ENCODE peak calls at places on chromosomes 12 and 14, in five cellular contexts. One of them, this sample, is unnamed.

GRCh38 chr12:124465473-124465872 is 101.9 kb downstream of the NCOR2 start:
- DNase-seq in lower lobe of right lung: no peak
- DNase-seq in tibial nerve: no peak
- DNase-seq in astrocyte: no peak
- DNase-seq in HepG2: no peak
- DNase-seq in this sample: no peak

GRCh38 chr12:99043319-99043914 is 398.3 kb downstream of the APAF1 start:
- DNase-seq in astrocyte: peak; percentile 35
- DNase-seq in tibial nerve: peak; percentile 75
- DNase-seq in lower lobe of right lung: peak; percentile 66
- DNase-seq in HepG2: peak; percentile 45
- DNase-seq in this sample: peak; percentile 86

GRCh38 chr12:116370004-116370404 is 92.5 kb upstream of the MED13L start:
- DNase-seq in astrocyte: peak; percentile 92
- DNase-seq in HepG2: no peak
- DNase-seq in tibial nerve: no peak
- DNase-seq in lower lobe of right lung: no peak
- DNase-seq in this sample: no peak

GRCh38 chr14:51073751-51074150 is 21.2 kb downstream of the TRIM9 start:
- DNase-seq in astrocyte: no peak
- DNase-seq in lower lobe of right lung: no peak
- DNase-seq in HepG2: no peak
- DNase-seq in tibial nerve: no peak
- DNase-seq in this sample: no peak

GRCh38 chr14:27318769-27319280 is 721.0 kb upstream of the NOVA1 start:
- DNase-seq in HepG2: no peak
- DNase-seq in astrocyte: no peak
- DNase-seq in tibial nerve: no peak
- DNase-seq in lower lobe of right lung: no peak
- DNase-seq in this sample: no peak

GRCh38 chr14:49417790-49418189 is 168.4 kb downstream of the RPS29 start:
- DNase-seq in astrocyte: no peak
- DNase-seq in lower lobe of right lung: no peak
- DNase-seq in HepG2: no peak
- DNase-seq in tibial nerve: no peak
- DNase-seq in this sample: no peak

GRCh38 chr14:95314609-95315008 is 5.1 kb downstream of the CLMN start:
- DNase-seq in HepG2: no peak
- DNase-seq in tibial nerve: no peak
- DNase-seq in lower lobe of right lung: peak; percentile 49
- DNase-seq in astrocyte: no peak
- DNase-seq in this sample: peak; percentile 59

GRCh38 chr14:22339277-22339676 is 249.7 kb downstream of the DAD1 start:
- DNase-seq in tibial nerve: peak; percentile 88
- DNase-seq in astrocyte: peak; percentile 74
- DNase-seq in lower lobe of right lung: no peak
- DNase-seq in HepG2: no peak
- DNase-seq in this sample: peak; percentile 79

GRCh38 chr14:30389134-30389900 is 169.6 kb upstream of the G2E3 start:
- DNase-seq in tibial nerve: no peak
- DNase-seq in HepG2: no peak
- DNase-seq in lower lobe of right lung: no peak
- DNase-seq in astrocyte: peak; percentile 5
- DNase-seq in this sample: peak; percentile 83

GRCh38 chr12:19799886-19800602 is 360.8 kb downstream of the AEBP2 start:
- DNase-seq in HepG2: no peak
- DNase-seq in lower lobe of right lung: no peak
- DNase-seq in tibial nerve: no peak
- DNase-seq in astrocyte: peak; percentile 94
- DNase-seq in this sample: no peak

GRCh38 chr14:51328089-51328941 is 88.3 kb downstream of the TMX1 start:
- DNase-seq in astrocyte: peak; percentile 78
- DNase-seq in tibial nerve: no peak
- DNase-seq in HepG2: no peak
- DNase-seq in lower lobe of right lung: no peak
- DNase-seq in this sample: no peak

GRCh38 chr12:26961803-26962202 is 23.5 kb downstream of the FGFR1OP2 start:
- DNase-seq in HepG2: no peak
- DNase-seq in astrocyte: no peak
- DNase-seq in tibial nerve: no peak
- DNase-seq in lower lobe of right lung: no peak
- DNase-seq in this sample: no peak

GRCh38 chr12:107511292-107511691 is 174.3 kb upstream of the PWP1 start:
- DNase-seq in HepG2: no peak
- DNase-seq in lower lobe of right lung: no peak
- DNase-seq in astrocyte: peak; percentile 83
- DNase-seq in tibial nerve: no peak
- DNase-seq in this sample: no peak

GRCh38 chr12:28998662-28999120 is 150.4 kb upstream of the FAR2 start:
- DNase-seq in tibial nerve: peak; percentile 48
- DNase-seq in astrocyte: peak; percentile 38
- DNase-seq in lower lobe of right lung: no peak
- DNase-seq in HepG2: peak; percentile 3
- DNase-seq in this sample: no peak

GRCh38 chr14:58362798-58363412 is 32.8 kb upstream of the TOMM20L start:
- DNase-seq in lower lobe of right lung: no peak
- DNase-seq in HepG2: peak; percentile 41
- DNase-seq in astrocyte: peak; percentile 4
- DNase-seq in tibial nerve: no peak
- DNase-seq in this sample: no peak

GRCh38 chr12:118541945-118542344 is 165.6 kb downstream of the SUDS3 start:
- DNase-seq in astrocyte: no peak
- DNase-seq in tibial nerve: no peak
- DNase-seq in lower lobe of right lung: no peak
- DNase-seq in HepG2: no peak
- DNase-seq in this sample: no peak

GRCh38 chr14:94164685-94165431 is 9.3 kb upstream of the PPP4R4 start:
- DNase-seq in HepG2: no peak
- DNase-seq in astrocyte: no peak
- DNase-seq in tibial nerve: no peak
- DNase-seq in lower lobe of right lung: no peak
- DNase-seq in this sample: no peak

GRCh38 chr12:126481688-126482087 is 1416.5 kb downstream of the AACS start:
- DNase-seq in HepG2: no peak
- DNase-seq in lower lobe of right lung: no peak
- DNase-seq in tibial nerve: no peak
- DNase-seq in astrocyte: no peak
- DNase-seq in this sample: no peak

GRCh38 chr14:79659995-79660975 is 551.0 kb downstream of the DIO2 start:
- DNase-seq in HepG2: no peak
- DNase-seq in tibial nerve: no peak
- DNase-seq in lower lobe of right lung: no peak
- DNase-seq in astrocyte: no peak
- DNase-seq in this sample: no peak

GRCh38 chr12:42284157-42284556 is 41.7 kb downstream of the ZCRB1 start:
- DNase-seq in lower lobe of right lung: no peak
- DNase-seq in tibial nerve: no peak
- DNase-seq in astrocyte: no peak
- DNase-seq in HepG2: no peak
- DNase-seq in this sample: no peak

GRCh38 chr12:14065094-14065493 is 83.7 kb upstream of the GRIN2B start:
- DNase-seq in astrocyte: no peak
- DNase-seq in HepG2: no peak
- DNase-seq in tibial nerve: no peak
- DNase-seq in lower lobe of right lung: no peak
- DNase-seq in this sample: no peak

GRCh38 chr14:62445570-62445969 is 599.7 kb downstream of the KCNH5 start:
- DNase-seq in HepG2: no peak
- DNase-seq in astrocyte: no peak
- DNase-seq in lower lobe of right lung: no peak
- DNase-seq in tibial nerve: no peak
- DNase-seq in this sample: no peak

GRCh38 chr12:116400671-116401357 is 123.3 kb upstream of the MED13L start:
- DNase-seq in astrocyte: no peak
- DNase-seq in tibial nerve: no peak
- DNase-seq in HepG2: no peak
- DNase-seq in lower lobe of right lung: no peak
- DNase-seq in this sample: peak; percentile 3

GRCh38 chr12:69514845-69515244 is 44.7 kb downstream of the FRS2 start:
- DNase-seq in astrocyte: no peak
- DNase-seq in HepG2: no peak
- DNase-seq in tibial nerve: no peak
- DNase-seq in lower lobe of right lung: no peak
- DNase-seq in this sample: no peak

GRCh38 chr12:69515394-69515793 is 45.2 kb downstream of the FRS2 start:
- DNase-seq in tibial nerve: no peak
- DNase-seq in lower lobe of right lung: no peak
- DNase-seq in astrocyte: no peak
- DNase-seq in HepG2: no peak
- DNase-seq in this sample: no peak

GRCh38 chr12:69513297-69513696 is 43.1 kb downstream of the FRS2 start:
- DNase-seq in tibial nerve: no peak
- DNase-seq in lower lobe of right lung: no peak
- DNase-seq in astrocyte: peak; percentile 65
- DNase-seq in HepG2: no peak
- DNase-seq in this sample: no peak

GRCh38 chr12:69512820-69513219 is 42.6 kb downstream of the FRS2 start:
- DNase-seq in tibial nerve: no peak
- DNase-seq in astrocyte: no peak
- DNase-seq in lower lobe of right lung: no peak
- DNase-seq in HepG2: no peak
- DNase-seq in this sample: no peak

DNA sequence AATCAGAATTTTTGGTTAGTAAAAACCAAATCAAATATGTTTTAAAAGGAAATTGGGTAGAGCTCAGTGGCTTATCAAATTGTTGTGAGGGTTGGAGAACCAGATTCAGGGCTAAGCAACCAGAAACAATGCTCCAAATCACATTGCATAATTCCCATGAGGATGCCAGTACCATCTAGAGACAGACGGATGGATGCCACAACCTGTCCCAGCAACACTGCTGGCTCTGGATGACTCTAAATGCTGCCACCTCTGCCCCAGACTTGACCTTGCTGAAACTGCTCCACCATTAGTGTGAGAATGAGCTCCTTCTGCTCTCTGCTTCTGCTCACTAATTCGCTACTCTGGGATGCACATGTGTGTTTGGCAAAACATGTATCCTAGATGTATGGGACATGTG is 43.9 kb downstream of the FRS2 start:
- DNase-seq in HepG2: no peak
- DNase-seq in lower lobe of right lung: no peak
- DNase-seq in astrocyte: no peak
- DNase-seq in tibial nerve: no peak
- DNase-seq in this sample: no peak
- H3K4me1 ChIP-seq in HepG2: peaks cover 11% of the 10 kb centered on the region
- H3K4me1 ChIP-seq in lower lobe of right lung: peaks cover 31% of the 10 kb centered on the region
- H3K4me1 ChIP-seq in astrocyte: peaks cover 36% of the 10 kb centered on the region
- H3K4me1 ChIP-seq in tibial nerve: peaks cover 28% of the 10 kb centered on the region
- H3K4me1 ChIP-seq in this sample: peaks cover 4% of the 10 kb centered on the region

DNA sequence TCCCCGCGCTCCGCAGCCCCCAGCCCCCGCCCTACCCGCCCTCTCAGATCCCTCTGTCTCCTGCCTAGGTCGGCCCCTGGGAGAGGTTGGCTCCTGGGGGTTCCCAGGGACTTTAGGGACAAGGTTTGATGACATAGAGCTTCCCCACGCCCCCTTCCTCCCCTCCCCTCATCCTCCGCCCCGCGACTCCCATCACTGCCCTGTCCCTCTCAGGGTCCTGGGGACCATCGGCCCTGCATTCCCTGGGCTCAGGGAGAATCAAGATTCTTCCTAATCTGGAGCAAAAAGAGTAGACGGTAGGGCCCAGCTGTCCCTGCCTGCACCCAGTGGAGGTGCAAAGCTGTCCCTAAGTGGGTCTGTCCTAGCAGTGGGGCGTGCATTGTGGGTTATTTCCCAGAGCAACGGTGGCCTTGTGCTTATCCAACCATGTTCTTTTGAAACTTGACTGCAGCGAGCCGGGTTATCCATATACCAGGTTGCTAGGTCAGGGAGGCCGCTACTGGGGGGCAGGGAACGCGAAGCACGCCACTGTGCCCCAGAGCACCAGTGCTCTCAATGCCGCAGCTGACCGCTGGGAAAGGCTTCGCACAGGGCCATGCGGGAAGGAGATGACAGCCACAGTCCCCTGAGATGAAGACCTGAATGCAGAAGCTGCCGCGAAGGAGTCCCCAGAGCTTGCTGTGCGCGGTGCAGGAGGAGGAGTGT is 124.4 kb upstream of the PRMT8 start:
- DNase-seq in lower lobe of right lung: no peak
- DNase-seq in astrocyte: no peak
- DNase-seq in HepG2: no peak
- DNase-seq in tibial nerve: no peak
- DNase-seq in this sample: no peak
- H3K4me3 ChIP-seq in lower lobe of right lung: peak overlapping the region; percentile 36
- H3K4me3 ChIP-seq in astrocyte: no peak overlapping the region
- H3K4me3 ChIP-seq in HepG2: no peak overlapping the region
- H3K4me3 ChIP-seq in tibial nerve: peak overlapping the region; percentile 51
- H3K4me3 ChIP-seq in this sample: no peak overlapping the region

GRCh38 chr12:132506730-132507538 is 17.0 kb downstream of the FBRSL1 start:
- DNase-seq in lower lobe of right lung: peak; percentile 84
- DNase-seq in tibial nerve: peak; percentile 45
- DNase-seq in HepG2: no peak
- DNase-seq in astrocyte: peak; percentile 38
- DNase-seq in this sample: peak; percentile 91

GRCh38 chr12:132506328-132506727 is 16.4 kb downstream of the FBRSL1 start:
- DNase-seq in lower lobe of right lung: no peak
- DNase-seq in HepG2: no peak
- DNase-seq in astrocyte: no peak
- DNase-seq in tibial nerve: no peak
- DNase-seq in this sample: no peak

GRCh38 chr12:132508248-132508740 is 18.3 kb downstream of the FBRSL1 start:
- DNase-seq in lower lobe of right lung: no peak
- DNase-seq in HepG2: no peak
- DNase-seq in astrocyte: no peak
- DNase-seq in tibial nerve: no peak
- DNase-seq in this sample: no peak

GRCh38 chr12:132508860-132509732 is 19.1 kb downstream of the FBRSL1 start:
- DNase-seq in astrocyte: no peak
- DNase-seq in tibial nerve: no peak
- DNase-seq in lower lobe of right lung: no peak
- DNase-seq in HepG2: no peak
- DNase-seq in this sample: no peak

DNA sequence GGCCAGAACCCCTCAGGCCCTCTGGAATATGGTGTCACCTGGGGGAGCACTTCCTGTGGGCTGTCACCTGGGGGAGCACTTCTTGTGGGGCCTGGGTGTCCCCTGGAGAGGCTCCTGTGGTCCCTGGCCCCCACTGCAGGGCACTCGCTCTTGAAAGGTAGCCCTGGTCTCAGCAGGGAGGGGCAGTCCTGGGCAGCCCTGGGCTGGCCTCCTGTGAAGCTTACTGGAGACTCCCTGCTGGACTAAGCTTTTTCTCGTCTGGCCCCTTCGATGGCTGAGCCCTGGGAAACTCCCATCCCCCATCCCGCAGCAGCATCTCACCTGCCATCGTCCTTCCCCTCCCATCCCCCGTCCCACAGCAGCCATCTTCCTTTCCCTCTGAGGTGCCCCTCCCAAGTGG is 17.7 kb downstream of the FBRSL1 start:
- DNase-seq in lower lobe of right lung: no peak
- DNase-seq in tibial nerve: no peak
- DNase-seq in HepG2: no peak
- DNase-seq in astrocyte: no peak
- DNase-seq in this sample: no peak
- H3K4me1 ChIP-seq in lower lobe of right lung: peaks cover 45% of the 10 kb centered on the region
- H3K4me1 ChIP-seq in tibial nerve: peaks cover 39% of the 10 kb centered on the region
- H3K4me1 ChIP-seq in HepG2: peaks cover 5% of the 10 kb centered on the region
- H3K4me1 ChIP-seq in astrocyte: peaks cover 6% of the 10 kb centered on the region
- H3K4me1 ChIP-seq in this sample: no peaks in the 10 kb centered on the region

GRCh38 chr14:92922883-92923743 is at the start of gene CHGA:
- DNase-seq in astrocyte: peak; percentile 8
- DNase-seq in tibial nerve: peak; percentile 18
- DNase-seq in lower lobe of right lung: peak; percentile 65
- DNase-seq in HepG2: peak; percentile 36
- DNase-seq in this sample: peak; percentile 88
- H3K4me3 ChIP-seq in astrocyte: no peak within 1 kb of the TSS
- H3K4me3 ChIP-seq in tibial nerve: no peak within 1 kb of the TSS
- H3K4me3 ChIP-seq in lower lobe of right lung: no peak within 1 kb of the TSS
- H3K4me3 ChIP-seq in HepG2: no peak within 1 kb of the TSS
- H3K4me3 ChIP-seq in this sample: no peak within 1 kb of the TSS

This sample was measured in aorta.